ENCODE peak calls at places on chromosome X, in five cellular contexts. Y is MM.1S, U is AG04450, Q is bronchial epithelial cell, E is small intestine. M is an unnamed sample.
A peak's percentile ranks its signal among the peaks of the same experiment; 100 is the strongest.

GRCh38 chrX:54494970-54495813 is 842 bp downstream of the FGD1 start:
- DNase-seq in Q (no peak), U (no peak), E (peak; percentile 10), Y (no peak), M (peak; percentile 67)

GRCh38 chrX:123219916-123220315 is 35.8 kb downstream of the GRIA3 start:
- DNase-seq in E (no peak), Y (no peak), Q (peak; percentile 0), U (no peak), M (peak; percentile 55)

GRCh38 chrX:45524296-45524695 is 323.6 kb upstream of the DIPK2B start:
- DNase-seq in U (peak; percentile 20), Q (peak; percentile 67), Y (no peak), E (no peak), M (no peak)

GRCh38 chrX:22526339-22526738 is 253.6 kb downstream of the CBLL2 start:
- DNase-seq in U (no peak), Q (peak; percentile 95), Y (no peak), E (no peak), M (no peak)

GRCh38 chrX:154366666-154367055 is 7.8 kb downstream of the FLNA start:
- DNase-seq in Y (no peak), Q (no peak), E (no peak), U (no peak), M (peak; percentile 80)

GRCh38 chrX:23662853-23663252 is 4.4 kb upstream of the PRDX4 start:
- DNase-seq in Y (no peak), E (no peak), U (peak; percentile 34), Q (peak; percentile 7), M (no peak)

GRCh38 chrX:41518127-41518840 is 71.1 kb downstream of the NYX start:
- DNase-seq in Q (no peak), Y (no peak), E (no peak), U (no peak), M (no peak)

GRCh38 chrX:19679787-19680186 is 164.5 kb upstream of the MAP3K15 start:
- DNase-seq in Q (no peak), Y (no peak), E (no peak), U (no peak), M (no peak)

GRCh38 chrX:108347800-108348199 is 90.4 kb downstream of the COL4A6 start:
- DNase-seq in E (no peak), Q (no peak), U (no peak), Y (no peak), M (no peak)

GRCh38 chrX:23134171-23134570 is 134.4 kb downstream of the DDX53 start:
- DNase-seq in U (no peak), Q (no peak), Y (no peak), E (no peak), M (no peak)

GRCh38 chrX:124232523-124233201 is 99.8 kb upstream of the TEX13D start:
- DNase-seq in E (no peak), U (no peak), Y (peak; percentile 56), Q (peak; percentile 60), M (no peak)

GRCh38 chrX:49309401-49309981 is 6.0 kb downstream of the GAGE10 start:
- DNase-seq in Q (peak; percentile 17), U (no peak), Y (no peak), E (peak; percentile 39), M (no peak)

GRCh38 chrX:143754183-143754582 is 33.6 kb upstream of the SPANXN2 start:
- DNase-seq in Y (no peak), Q (peak; percentile 48), E (no peak), U (no peak), M (no peak)

GRCh38 chrX:12788645-12789044 is 2.6 kb upstream of the PRPS2 start:
- DNase-seq in Y (no peak), U (no peak), E (no peak), Q (no peak), M (no peak)

GRCh38 chrX:110750526-110751189 is 45.0 kb downstream of the CHRDL1 start:
- DNase-seq in Q (no peak), E (no peak), U (no peak), Y (no peak), M (no peak)

GRCh38 chrX:29662759-29663503 is 552.4 kb upstream of the MAGEB2 start:
- DNase-seq in Y (no peak), Q (peak; percentile 93), U (peak; percentile 85), E (no peak), M (no peak)

GRCh38 chrX:40268126-40268525 is 170.4 kb upstream of the BCOR start:
- DNase-seq in E (no peak), U (no peak), Q (no peak), Y (no peak), M (no peak)

GRCh38 chrX:153494541-153495361 is at the start of gene BGN:
- DNase-seq in Y (no peak), Q (no peak), U (no peak), E (no peak), M (peak; percentile 84)

GRCh38 chrX:48695925-48696300 is 621 bp upstream of the SUV39H1 start:
- DNase-seq in U (no peak), Q (no peak), E (no peak), Y (no peak), M (no peak)

GRCh38 chrX:5916945-5917344 is 311.7 kb downstream of the NLGN4X start:
- DNase-seq in Y (no peak), Q (no peak), E (no peak), U (no peak), M (no peak)

GRCh38 chrX:155767101-155767878 is 113.9 kb upstream of the VAMP7 start:
- DNase-seq in E (peak; percentile 90), Y (peak; percentile 36), Q (peak; percentile 65), U (peak; percentile 29), M (peak; percentile 42)

GRCh38 chrX:135086197-135086854 is 34.0 kb downstream of the ETDB start:
- DNase-seq in Y (peak; percentile 83), E (peak; percentile 65), Q (peak; percentile 82), U (peak; percentile 23), M (no peak)

GRCh38 chrX:110944323-110944761 is 148.7 kb upstream of the CHRDL1 start:
- DNase-seq in Y (no peak), U (no peak), Q (no peak), E (no peak), M (no peak)

GRCh38 chrX:21996872-21997271 is 35.3 kb upstream of the PHEX start:
- DNase-seq in U (peak; percentile 37), Q (peak; percentile 52), Y (no peak), E (no peak), M (no peak)

GRCh38 chrX:8668797-8669196 is 63.1 kb downstream of the ANOS1 start:
- DNase-seq in E (peak; percentile 52), Y (no peak), Q (peak; percentile 10), U (no peak), M (no peak)

GRCh38 chrX:77436271-77436670 is 10.9 kb upstream of the FGF16 start:
- DNase-seq in E (no peak), Y (no peak), Q (no peak), U (no peak), M (no peak)

GRCh38 chrX:13360146-13360545 is 40.3 kb upstream of the ATXN3L start:
- DNase-seq in U (no peak), Q (no peak), Y (peak; percentile 43), E (no peak), M (no peak)

GRCh38 chrX:136168929-136169735 is 21.8 kb downstream of the FHL1 start:
- DNase-seq in Q (peak; percentile 53), U (peak; percentile 90), Y (no peak), E (peak; percentile 14), M (peak; percentile 39)

GRCh38 chrX:130885508-130885907 is 17.5 kb downstream of the ENOX2 start:
- DNase-seq in E (no peak), Y (no peak), Q (no peak), U (no peak), M (no peak)

GRCh38 chrX:130887392-130887791 is 15.6 kb downstream of the ENOX2 start:
- DNase-seq in Q (no peak), E (no peak), Y (no peak), U (no peak), M (no peak)

GRCh38 chrX:130884627-130885026 is 18.4 kb downstream of the ENOX2 start:
- DNase-seq in Y (no peak), E (no peak), Q (no peak), U (no peak), M (no peak)

GRCh38 chrX:130885996-130886395 is 17.0 kb downstream of the ENOX2 start:
- DNase-seq in E (no peak), U (no peak), Q (no peak), Y (no peak), M (no peak)
- H3K27me3 ChIP-seq in E (no peaks in the 10 kb centered on the region), U (no peaks in the 10 kb centered on the region), Q (no peaks in the 10 kb centered on the region), Y (no peaks in the 10 kb centered on the region), M (no peaks in the 10 kb centered on the region)

GRCh38 chrX:16160729-16161128 is 6.6 kb upstream of the MAGEB17 start:
- DNase-seq in E (no peak), Y (no peak), Q (peak; percentile 89), U (peak; percentile 36), M (no peak)

GRCh38 chrX:16155586-16155985 is 11.7 kb upstream of the MAGEB17 start:
- DNase-seq in E (no peak), Y (no peak), Q (no peak), U (no peak), M (no peak)
- H3K27me3 ChIP-seq in E (no peaks in the 10 kb centered on the region), Y (no peaks in the 10 kb centered on the region), Q (no peaks in the 10 kb centered on the region), U (no peaks in the 10 kb centered on the region), M (no peaks in the 10 kb centered on the region)

DNA sequence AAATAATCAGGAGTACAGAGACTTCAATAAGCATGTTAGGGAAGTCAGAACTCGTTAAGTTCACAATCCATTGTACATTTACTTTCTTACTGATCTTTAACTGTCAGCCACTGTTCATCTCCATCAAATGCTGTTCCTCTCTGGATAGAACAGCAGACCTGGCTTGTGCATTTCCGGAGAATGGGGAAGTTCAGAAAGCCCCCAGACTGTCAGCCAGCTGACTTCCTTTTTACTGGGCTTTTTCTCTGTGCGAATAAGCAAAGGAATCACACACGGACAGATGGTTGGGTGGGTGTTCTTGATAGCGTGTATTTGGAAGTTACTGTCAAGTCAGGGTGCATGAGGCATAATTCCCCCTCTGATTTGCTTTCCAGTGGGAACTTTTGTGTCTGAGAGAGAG is 56.8 kb downstream of the TSPAN7 start:
- DNase-seq in E (no peak), Q (no peak), U (no peak), Y (no peak), M (no peak)
- H3K27me3 ChIP-seq in E (no peaks in the 10 kb centered on the region), Q (no peaks in the 10 kb centered on the region), U (no peaks in the 10 kb centered on the region), Y (no peaks in the 10 kb centered on the region), M (no peaks in the 10 kb centered on the region)

DNA sequence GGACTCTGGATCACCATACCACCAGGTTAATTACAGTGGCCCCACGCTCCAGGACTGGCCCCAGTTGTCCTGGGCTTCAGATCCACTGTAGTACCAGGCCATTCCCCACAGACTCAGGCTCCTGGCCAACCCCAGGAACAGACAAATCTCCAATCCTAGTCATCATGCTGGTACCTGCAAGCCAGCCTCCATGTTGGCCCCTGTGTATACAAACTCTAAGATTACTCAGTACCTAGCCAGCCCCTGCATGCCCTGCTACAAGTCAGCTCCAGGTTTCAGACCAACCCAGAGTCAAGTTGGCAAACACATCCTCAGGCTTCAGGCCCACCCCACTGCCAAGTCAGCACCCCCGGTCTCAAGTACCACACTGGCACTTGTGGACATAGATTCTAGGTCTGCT is 85.9 kb downstream of the KLF8 start:
- DNase-seq in E (no peak), U (no peak), Y (no peak), Q (peak; percentile 88), M (no peak)
- H3K27me3 ChIP-seq in E (no peaks in the 10 kb centered on the region), U (no peaks in the 10 kb centered on the region), Y (no peaks in the 10 kb centered on the region), Q (no peaks in the 10 kb centered on the region), M (no peaks in the 10 kb centered on the region)

DNA sequence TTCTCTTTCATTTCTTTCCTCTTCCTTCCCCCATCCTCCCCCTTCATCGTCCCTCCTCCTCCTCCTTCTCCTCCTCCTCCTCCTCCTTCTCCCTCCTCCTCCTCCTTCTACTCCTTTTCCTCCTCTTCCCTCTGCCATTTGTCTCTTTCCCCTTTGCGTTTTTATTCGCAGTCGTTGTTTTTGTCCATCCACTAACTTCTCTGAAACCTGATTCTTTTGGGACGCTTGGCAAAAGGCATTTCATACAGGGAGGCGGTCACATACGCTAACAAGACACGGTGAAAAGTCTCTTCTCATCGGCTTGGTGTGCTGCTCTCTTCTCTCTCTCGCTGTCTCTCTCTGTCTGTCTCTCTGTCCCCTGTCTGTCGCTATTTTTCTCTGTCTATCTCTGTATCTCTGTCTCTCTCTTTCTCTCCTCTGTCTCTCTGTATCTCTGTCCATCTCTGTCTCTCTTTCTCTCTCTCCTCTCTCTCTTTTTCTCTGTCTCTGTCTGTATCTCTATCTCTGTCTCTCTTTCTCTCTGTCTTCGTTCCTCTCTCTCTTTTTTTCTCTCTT is 5.4 kb upstream of the SHOX start:
- DNase-seq in E (no peak), Y (no peak), Q (no peak), U (no peak), M (no peak)
- H3K27me3 ChIP-seq in E (peaks cover 14% of the 10 kb centered on the region), Y (no peaks in the 10 kb centered on the region), Q (peaks cover 2% of the 10 kb centered on the region), U (no peaks in the 10 kb centered on the region), M (peaks cover 3% of the 10 kb centered on the region)

M was measured in right cardiac atrium.